ENCODE peak calls at places on chromosomes 2 and 18, in five cellular contexts. One of them, this sample, is unnamed.

GRCh38 chr18:71939483-71939882 is 604.7 kb downstream of the CBLN2 start:
- DNase-seq in thoracic aorta: no peak
- DNase-seq in Panc1: no peak
- DNase-seq in cardiac fibroblast: no peak
- DNase-seq in cardiac muscle cell: no peak
- DNase-seq in this sample: no peak

GRCh38 chr2:64524604-64525322 is 635 bp downstream of the AFTPH start:
- DNase-seq in cardiac muscle cell: no peak
- DNase-seq in Panc1: no peak
- DNase-seq in cardiac fibroblast: peak; percentile 15
- DNase-seq in thoracic aorta: no peak
- DNase-seq in this sample: no peak

GRCh38 chr18:47928466-47928865 is 2.0 kb downstream of the SMAD2 start:
- DNase-seq in cardiac fibroblast: peak; percentile 77
- DNase-seq in thoracic aorta: no peak
- DNase-seq in Panc1: no peak
- DNase-seq in cardiac muscle cell: peak; percentile 87
- DNase-seq in this sample: no peak

GRCh38 chr18:23281626-23282436 is 146.5 kb downstream of the CABLES1 start:
- DNase-seq in cardiac fibroblast: peak; percentile 21
- DNase-seq in Panc1: no peak
- DNase-seq in thoracic aorta: no peak
- DNase-seq in cardiac muscle cell: peak; percentile 17
- DNase-seq in this sample: peak; percentile 28

GRCh38 chr2:26454561-26455001 is 23.3 kb downstream of the OTOF start:
- DNase-seq in cardiac muscle cell: no peak
- DNase-seq in thoracic aorta: no peak
- DNase-seq in Panc1: no peak
- DNase-seq in cardiac fibroblast: no peak
- DNase-seq in this sample: no peak

GRCh38 chr2:144479138-144479537 is 40.8 kb downstream of the ZEB2 start:
- DNase-seq in cardiac fibroblast: peak; percentile 61
- DNase-seq in thoracic aorta: no peak
- DNase-seq in Panc1: no peak
- DNase-seq in cardiac muscle cell: peak; percentile 73
- DNase-seq in this sample: peak; percentile 44

GRCh38 chr2:216354236-216354788 is 18.0 kb downstream of the MARCHF4 start:
- DNase-seq in thoracic aorta: no peak
- DNase-seq in cardiac fibroblast: peak; percentile 28
- DNase-seq in Panc1: no peak
- DNase-seq in cardiac muscle cell: peak; percentile 69
- DNase-seq in this sample: no peak

GRCh38 chr2:87403893-87404175 is 344.1 kb upstream of the PLGLB2 start:
- DNase-seq in cardiac fibroblast: no peak
- DNase-seq in thoracic aorta: no peak
- DNase-seq in Panc1: no peak
- DNase-seq in cardiac muscle cell: no peak
- DNase-seq in this sample: no peak

GRCh38 chr18:715626-716025 is 3.2 kb upstream of the ENOSF1 start:
- DNase-seq in thoracic aorta: no peak
- DNase-seq in cardiac muscle cell: peak; percentile 45
- DNase-seq in cardiac fibroblast: peak; percentile 56
- DNase-seq in Panc1: no peak
- DNase-seq in this sample: peak; percentile 87

GRCh38 chr2:216404010-216404618 is 8.2 kb upstream of the SMARCAL1 start:
- DNase-seq in cardiac muscle cell: peak; percentile 57
- DNase-seq in cardiac fibroblast: peak; percentile 54
- DNase-seq in thoracic aorta: no peak
- DNase-seq in Panc1: peak; percentile 36
- DNase-seq in this sample: peak; percentile 29

GRCh38 chr18:27964811-27965210 is 212.1 kb downstream of the CDH2 start:
- DNase-seq in thoracic aorta: no peak
- DNase-seq in cardiac muscle cell: peak; percentile 11
- DNase-seq in cardiac fibroblast: peak; percentile 2
- DNase-seq in Panc1: no peak
- DNase-seq in this sample: no peak

GRCh38 chr2:37802899-37803379 is 122.1 kb upstream of the RMDN2 start:
- DNase-seq in Panc1: no peak
- DNase-seq in cardiac muscle cell: peak; percentile 40
- DNase-seq in cardiac fibroblast: peak; percentile 55
- DNase-seq in thoracic aorta: no peak
- DNase-seq in this sample: peak; percentile 88

DNA sequence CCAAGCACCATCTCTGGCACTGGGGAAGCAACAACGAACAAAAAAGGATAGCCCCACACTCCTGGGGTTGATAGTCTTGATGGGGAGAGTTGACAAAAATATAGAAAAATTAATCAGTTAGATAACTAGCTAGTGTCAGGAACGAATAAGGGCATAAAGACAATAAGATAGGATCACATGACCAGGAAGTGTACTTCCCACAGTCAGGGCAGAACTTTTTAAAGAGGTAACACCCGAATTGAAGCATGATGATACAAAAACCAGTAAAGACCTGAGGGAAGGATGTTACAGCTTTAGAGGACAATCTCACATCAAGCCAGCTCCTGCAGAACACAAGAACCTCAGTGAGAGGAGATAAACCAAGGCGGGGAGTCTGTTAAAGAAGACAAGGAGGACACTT is 295.4 kb upstream of the CRIM1 start:
- DNase-seq in Panc1: no peak
- DNase-seq in thoracic aorta: no peak
- DNase-seq in cardiac muscle cell: no peak
- DNase-seq in cardiac fibroblast: no peak
- DNase-seq in this sample: no peak
- H3K4me3 ChIP-seq in Panc1: no peak overlapping the region
- H3K4me3 ChIP-seq in thoracic aorta: no peak overlapping the region
- H3K4me3 ChIP-seq in cardiac muscle cell: no peak overlapping the region
- H3K4me3 ChIP-seq in cardiac fibroblast: no peak overlapping the region
- H3K4me3 ChIP-seq in this sample: no peak overlapping the region

GRCh38 chr2:30502310-30502709 is 55.3 kb downstream of the LCLAT1 start:
- DNase-seq in thoracic aorta: no peak
- DNase-seq in cardiac fibroblast: no peak
- DNase-seq in cardiac muscle cell: no peak
- DNase-seq in Panc1: no peak
- DNase-seq in this sample: no peak

GRCh38 chr2:30503692-30504076 is 56.6 kb downstream of the LCLAT1 start:
- DNase-seq in cardiac muscle cell: no peak
- DNase-seq in cardiac fibroblast: no peak
- DNase-seq in Panc1: no peak
- DNase-seq in thoracic aorta: no peak
- DNase-seq in this sample: no peak

GRCh38 chr2:30500699-30501098 is 53.7 kb downstream of the LCLAT1 start:
- DNase-seq in Panc1: no peak
- DNase-seq in thoracic aorta: no peak
- DNase-seq in cardiac fibroblast: no peak
- DNase-seq in cardiac muscle cell: no peak
- DNase-seq in this sample: no peak

GRCh38 chr2:30505500-30506180 is 58.6 kb downstream of the LCLAT1 start:
- DNase-seq in cardiac muscle cell: no peak
- DNase-seq in thoracic aorta: no peak
- DNase-seq in Panc1: no peak
- DNase-seq in cardiac fibroblast: no peak
- DNase-seq in this sample: no peak

GRCh38 chr2:30503007-30503691 is 56.1 kb downstream of the LCLAT1 start:
- DNase-seq in cardiac muscle cell: peak; percentile 38
- DNase-seq in thoracic aorta: no peak
- DNase-seq in cardiac fibroblast: peak; percentile 27
- DNase-seq in Panc1: no peak
- DNase-seq in this sample: no peak
- TF ChIP-seq CTCF in cardiac muscle cell: peak; percentile 37
- TF ChIP-seq CTCF in thoracic aorta: peak; percentile 24
- TF ChIP-seq CTCF in cardiac fibroblast: peak; percentile 24
- TF ChIP-seq CTCF in Panc1: no peak
- TF ChIP-seq CTCF in this sample: no peak

GRCh38 chr18:3156325-3156640 is 63.5 kb downstream of the MYOM1 start:
- DNase-seq in cardiac muscle cell: peak; percentile 5
- DNase-seq in Panc1: no peak
- DNase-seq in cardiac fibroblast: no peak
- DNase-seq in thoracic aorta: no peak
- DNase-seq in this sample: no peak
- H3K4me3 ChIP-seq in cardiac muscle cell: no peak overlapping the region
- H3K4me3 ChIP-seq in Panc1: no peak overlapping the region
- H3K4me3 ChIP-seq in cardiac fibroblast: no peak overlapping the region
- H3K4me3 ChIP-seq in thoracic aorta: no peak overlapping the region
- H3K4me3 ChIP-seq in this sample: no peak overlapping the region

GRCh38 chr2:84492571-84492970 is 23.7 kb upstream of the DNAH6 start:
- DNase-seq in thoracic aorta: no peak
- DNase-seq in cardiac muscle cell: no peak
- DNase-seq in cardiac fibroblast: no peak
- DNase-seq in Panc1: no peak
- DNase-seq in this sample: no peak
- TF ChIP-seq CTCF in thoracic aorta: no peak
- TF ChIP-seq CTCF in cardiac muscle cell: no peak
- TF ChIP-seq CTCF in cardiac fibroblast: no peak
- TF ChIP-seq CTCF in Panc1: peak; percentile 25
- TF ChIP-seq CTCF in this sample: peak; percentile 10

DNA sequence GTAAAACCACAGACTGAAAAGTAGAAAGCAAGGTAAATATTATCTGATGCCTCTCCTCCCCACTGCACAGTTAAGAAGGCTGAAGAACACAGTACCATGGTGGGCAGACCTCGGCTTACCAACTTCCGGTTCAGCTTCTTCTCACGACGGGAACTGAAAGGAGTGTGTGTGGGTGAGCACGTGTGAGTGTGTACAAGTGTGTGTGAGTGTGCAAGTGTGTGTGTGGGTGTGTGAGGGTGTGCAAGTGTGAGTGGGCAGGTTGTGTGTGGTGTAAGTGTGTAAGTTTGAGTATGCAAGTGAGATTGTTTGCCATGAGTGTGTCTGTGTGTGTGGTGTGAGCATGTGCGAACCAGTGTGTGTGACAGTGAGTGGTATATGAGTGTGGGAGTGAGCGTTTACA is 103.5 kb downstream of the ADD2 start:
- DNase-seq in cardiac muscle cell: no peak
- DNase-seq in cardiac fibroblast: no peak
- DNase-seq in thoracic aorta: no peak
- DNase-seq in Panc1: no peak
- DNase-seq in this sample: no peak
- H3K4me3 ChIP-seq in cardiac muscle cell: no peak overlapping the region
- H3K4me3 ChIP-seq in cardiac fibroblast: no peak overlapping the region
- H3K4me3 ChIP-seq in thoracic aorta: no peak overlapping the region
- H3K4me3 ChIP-seq in Panc1: no peak overlapping the region
- H3K4me3 ChIP-seq in this sample: no peak overlapping the region

GRCh38 chr18:62324917-62325805 is at the start of gene TNFRSF11A:
- DNase-seq in cardiac muscle cell: no peak
- DNase-seq in Panc1: no peak
- DNase-seq in thoracic aorta: no peak
- DNase-seq in cardiac fibroblast: peak; percentile 12
- DNase-seq in this sample: peak; percentile 37
- TF ChIP-seq CTCF in cardiac muscle cell: peak; percentile 18
- TF ChIP-seq CTCF in Panc1: peak; percentile 83
- TF ChIP-seq CTCF in thoracic aorta: no peak
- TF ChIP-seq CTCF in cardiac fibroblast: no peak
- TF ChIP-seq CTCF in this sample: no peak

GRCh38 chr2:104853401-104853925 is 452 bp upstream of the POU3F3 start:
- DNase-seq in cardiac muscle cell: no peak
- DNase-seq in thoracic aorta: no peak
- DNase-seq in Panc1: no peak
- DNase-seq in cardiac fibroblast: no peak
- DNase-seq in this sample: no peak
- H3K4me3 ChIP-seq in cardiac muscle cell: peak overlapping the region; percentile 17
- H3K4me3 ChIP-seq in thoracic aorta: peak overlapping the region; percentile 80
- H3K4me3 ChIP-seq in Panc1: peak overlapping the region; percentile 47
- H3K4me3 ChIP-seq in cardiac fibroblast: no peak overlapping the region
- H3K4me3 ChIP-seq in this sample: no peak overlapping the region

GRCh38 chr2:79670198-79670597 is 157.3 kb downstream of the CTNNA2 start:
- DNase-seq in Panc1: no peak
- DNase-seq in thoracic aorta: no peak
- DNase-seq in cardiac muscle cell: no peak
- DNase-seq in cardiac fibroblast: no peak
- DNase-seq in this sample: no peak
- TF ChIP-seq CTCF in Panc1: no peak
- TF ChIP-seq CTCF in thoracic aorta: no peak
- TF ChIP-seq CTCF in cardiac muscle cell: no peak
- TF ChIP-seq CTCF in cardiac fibroblast: no peak
- TF ChIP-seq CTCF in this sample: no peak

GRCh38 chr2:25362049-25362563 is 20.4 kb upstream of the DNMT3A start:
- DNase-seq in Panc1: peak; percentile 81
- DNase-seq in cardiac muscle cell: peak; percentile 92
- DNase-seq in cardiac fibroblast: peak; percentile 94
- DNase-seq in thoracic aorta: peak; percentile 77
- DNase-seq in this sample: peak; percentile 93
- H3K4me3 ChIP-seq in Panc1: peak overlapping the region; percentile 41
- H3K4me3 ChIP-seq in cardiac muscle cell: no peak overlapping the region
- H3K4me3 ChIP-seq in cardiac fibroblast: peak overlapping the region; percentile 39
- H3K4me3 ChIP-seq in thoracic aorta: peak overlapping the region; percentile 65
- H3K4me3 ChIP-seq in this sample: peak overlapping the region; percentile 40

DNA sequence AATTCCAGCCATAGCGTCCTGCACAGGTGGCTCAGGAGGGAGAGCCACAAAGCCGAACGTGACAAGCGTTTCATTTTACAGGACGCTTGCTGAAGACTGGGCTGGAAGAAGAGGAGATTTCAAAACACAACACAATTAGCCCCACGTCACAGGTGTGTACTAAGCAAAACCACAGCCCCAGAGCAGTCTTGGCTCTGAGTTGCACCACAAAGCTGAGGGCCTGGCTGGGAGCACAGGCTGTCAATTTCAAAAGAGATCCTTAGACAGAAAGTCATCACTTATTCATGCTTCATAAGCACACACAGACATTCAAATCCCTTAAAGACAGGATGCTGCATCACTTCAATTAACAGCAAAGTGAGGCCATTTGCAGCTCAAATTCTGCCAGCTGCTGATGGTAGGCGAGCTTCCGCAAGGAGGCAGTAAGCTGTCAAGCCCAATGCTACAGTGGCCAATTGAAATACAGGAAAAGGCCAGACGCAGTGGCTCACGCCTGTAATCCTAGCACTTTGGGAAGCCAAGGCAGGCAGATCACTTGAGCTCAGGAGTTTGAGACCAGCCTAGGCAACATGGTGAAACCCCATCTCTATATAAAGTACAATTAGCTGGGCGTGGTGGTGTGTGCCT is 79.6 kb downstream of the SKA1 start:
- DNase-seq in thoracic aorta: no peak
- DNase-seq in cardiac fibroblast: no peak
- DNase-seq in Panc1: no peak
- DNase-seq in cardiac muscle cell: no peak
- DNase-seq in this sample: no peak
- TF ChIP-seq CTCF in thoracic aorta: no peak
- TF ChIP-seq CTCF in cardiac fibroblast: no peak
- TF ChIP-seq CTCF in Panc1: no peak
- TF ChIP-seq CTCF in cardiac muscle cell: no peak
- TF ChIP-seq CTCF in this sample: no peak